ENCODE peak calls at places on chromosomes 4 and X, in ten cellular contexts. X is HFF-Myc, Y is Peyer's patch, L is heart left ventricle, W is prostate gland, E is HFFc6, N is RWPE1, P is cardiac muscle cell, M is progenitor cell of endocrine pancreas, F is lung. C is an unnamed sample.

GRCh38 chrX:17553451-17553850 is 178.5 kb downstream of the NHS start:
- DNase-seq in X (no peak), Y (no peak), M (no peak), E (peak; percentile 64), W (peak; percentile 13), N (peak; percentile 51), F (no peak), P (peak; percentile 62), L (no peak), C (no peak)

GRCh38 chr4:108399610-108400265 is 220.6 kb upstream of the RPL34 start:
- DNase-seq in M (no peak), N (no peak), F (no peak), Y (no peak), E (no peak), X (no peak), P (no peak), L (no peak), W (no peak), C (no peak)

GRCh38 chrX:119015407-119016242 is 41.2 kb downstream of the LONRF3 start:
- DNase-seq in X (peak; percentile 81), F (peak; percentile 41), M (no peak), P (peak; percentile 81), E (peak; percentile 94), L (peak; percentile 47), N (peak; percentile 66), Y (no peak), W (peak; percentile 21), C (peak; percentile 94)

GRCh38 chrX:136667446-136668168 is 19.6 kb downstream of the CD40LG start:
- DNase-seq in E (no peak), W (no peak), Y (no peak), N (no peak), P (no peak), M (no peak), F (no peak), X (no peak), L (no peak), C (no peak)

GRCh38 chrX:2500681-2501151 is at the start of the genes DHRSX and ZBED1:
- DNase-seq in X (no peak), E (no peak), W (no peak), P (peak; percentile 47), F (no peak), N (peak; percentile 27), Y (peak; percentile 71), L (peak; percentile 51), M (peak; percentile 70), C (no peak)

GRCh38 chr4:90546114-90546513 is 418.9 kb downstream of the CCSER1 start:
- DNase-seq in W (no peak), M (no peak), Y (no peak), F (no peak), N (peak; percentile 15), L (no peak), X (no peak), E (no peak), P (no peak), C (no peak)

GRCh38 chrX:129522184-129523059 is 868 bp downstream of the SMARCA1 start:
- DNase-seq in Y (peak; percentile 41), L (peak; percentile 56), M (peak; percentile 67), E (peak; percentile 55), F (peak; percentile 46), N (peak; percentile 62), W (peak; percentile 37), X (no peak), P (peak; percentile 67), C (no peak)

GRCh38 chrX:39688576-39689373 is 409.0 kb downstream of the BCOR start:
- DNase-seq in X (no peak), L (peak; percentile 80), F (peak; percentile 34), E (no peak), W (peak; percentile 22), M (peak; percentile 59), N (peak; percentile 35), Y (peak; percentile 77), P (peak; percentile 75), C (no peak)

GRCh38 chr4:124722069-124722468 is 9.5 kb upstream of the ANKRD50 start:
- DNase-seq in W (no peak), Y (no peak), M (no peak), E (no peak), L (no peak), P (no peak), N (no peak), F (no peak), X (no peak), C (no peak)

GRCh38 chrX:112931900-112932299 is 91.3 kb upstream of the AMOT start:
- DNase-seq in L (no peak), P (no peak), X (no peak), N (no peak), Y (no peak), W (no peak), M (no peak), F (no peak), E (no peak), C (no peak)

GRCh38 chrX:112931478-112931877 is 90.8 kb upstream of the AMOT start:
- DNase-seq in M (no peak), E (no peak), P (no peak), F (no peak), Y (no peak), W (no peak), L (no peak), X (no peak), N (no peak), C (no peak)

GRCh38 chrX:112935029-112935428 is 94.4 kb upstream of the AMOT start:
- DNase-seq in L (no peak), E (no peak), F (no peak), Y (no peak), N (no peak), X (no peak), W (no peak), P (no peak), M (no peak), C (no peak)
- TF ChIP-seq CTCF in L (no peak), E (no peak), F (no peak), Y (no peak), N (no peak), X (no peak), W (no peak), P (no peak), M (no peak), C (no peak)

GRCh38 chr4:931194-931959 is 739 bp downstream of the GAK start:
- DNase-seq in X (no peak), P (peak; percentile 20), E (peak; percentile 82), M (no peak), Y (no peak), N (peak; percentile 30), F (no peak), W (no peak), L (no peak), C (no peak)

GRCh38 chr4:931960-932712 is at the start of the genes GAK and TMEM175:
- DNase-seq in M (peak; percentile 95), W (peak; percentile 93), E (peak; percentile 91), P (peak; percentile 97), X (peak; percentile 72), N (peak; percentile 97), F (peak; percentile 95), L (peak; percentile 98), Y (peak; percentile 99), C (peak; percentile 95)

GRCh38 chr4:929970-930625 is 2.0 kb downstream of the GAK start:
- DNase-seq in X (no peak), N (no peak), W (no peak), L (no peak), P (no peak), F (no peak), E (no peak), Y (peak; percentile 40), M (no peak), C (no peak)

GRCh38 chr4:930827-931193 is 1.3 kb downstream of the GAK start:
- DNase-seq in P (no peak), X (no peak), Y (peak; percentile 48), M (no peak), F (no peak), N (no peak), E (no peak), W (no peak), L (no peak), C (no peak)

GRCh38 chr4:932713-933070 is 432 bp downstream of the TMEM175 start:
- DNase-seq in X (no peak), P (no peak), E (no peak), W (no peak), Y (no peak), L (no peak), M (no peak), N (peak; percentile 23), F (no peak), C (no peak)
- TF ChIP-seq CTCF in X (no peak), P (peak; percentile 29), E (peak; percentile 23), W (no peak), Y (no peak), L (no peak), M (peak; percentile 24), N (no peak), F (no peak), C (no peak)

GRCh38 chr4:44580231-44580630 is 71.2 kb downstream of the YIPF7 start:
- DNase-seq in P (no peak), W (no peak), M (no peak), N (no peak), F (no peak), Y (no peak), X (no peak), L (no peak), E (no peak), C (no peak)

GRCh38 chr4:44578954-44579353 is 72.5 kb downstream of the YIPF7 start:
- DNase-seq in Y (no peak), X (no peak), W (no peak), P (no peak), L (no peak), E (no peak), N (no peak), M (no peak), F (no peak), C (no peak)

DNA sequence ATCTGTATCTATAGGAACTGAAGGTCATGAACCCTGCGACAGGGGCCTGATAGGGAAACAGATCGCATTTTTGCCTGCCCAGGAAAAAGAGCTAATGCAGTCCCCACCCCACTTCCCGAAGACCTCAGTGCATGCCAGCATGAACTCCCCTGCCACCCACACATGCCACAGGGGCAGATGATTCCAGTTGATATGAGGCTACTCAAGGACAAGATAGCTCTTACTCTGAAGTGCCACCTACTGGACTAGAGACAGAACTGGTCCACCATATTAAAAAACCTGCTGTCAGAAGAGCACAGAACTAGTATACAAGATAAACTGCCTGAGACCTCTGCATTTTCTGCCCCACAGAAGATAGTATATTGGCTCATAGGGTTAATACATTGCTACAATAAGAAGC is 68.0 kb downstream of the YIPF7 start:
- DNase-seq in P (no peak), W (no peak), X (no peak), M (no peak), E (no peak), N (no peak), L (no peak), Y (no peak), F (no peak), C (no peak)
- TF ChIP-seq CTCF in P (no peak), W (no peak), X (no peak), M (peak; percentile 15), E (no peak), N (no peak), L (no peak), Y (no peak), F (no peak), C (no peak)

DNA sequence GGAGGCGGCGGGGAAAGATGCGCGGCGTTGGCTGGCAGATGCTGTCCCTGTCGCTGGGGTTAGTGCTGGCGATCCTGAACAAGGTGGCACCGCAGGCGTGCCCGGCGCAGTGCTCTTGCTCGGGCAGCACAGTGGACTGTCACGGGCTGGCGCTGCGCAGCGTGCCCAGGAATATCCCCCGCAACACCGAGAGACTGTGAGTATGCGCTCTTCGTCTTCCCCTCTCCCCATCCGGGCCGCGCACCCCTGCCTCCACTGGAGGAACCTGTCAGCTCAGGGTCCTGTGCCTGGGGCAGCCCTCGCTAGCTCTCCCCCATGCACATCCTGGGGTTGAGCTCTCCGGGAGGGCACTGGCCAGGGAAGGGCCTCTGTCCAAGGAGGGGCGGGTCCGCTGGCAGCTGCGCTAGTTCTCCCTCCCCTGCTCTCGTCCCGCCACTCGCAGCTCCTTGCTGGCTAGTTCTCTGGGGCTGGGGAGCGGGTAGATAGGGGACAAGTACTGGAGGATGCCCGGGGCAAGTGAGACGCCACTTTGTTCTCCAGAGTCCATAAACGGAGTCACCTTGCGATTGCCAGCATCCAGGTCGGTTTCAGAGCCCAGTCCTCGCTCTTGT is 2.2 kb downstream of the SLIT2 start:
- DNase-seq in W (no peak), P (peak; percentile 60), M (no peak), X (no peak), Y (peak; percentile 48), F (no peak), N (no peak), E (no peak), L (peak; percentile 27), C (no peak)
- TF ChIP-seq CTCF in W (no peak), P (no peak), M (no peak), X (no peak), Y (no peak), F (no peak), N (no peak), E (no peak), L (no peak), C (no peak)

C was measured in CD14-positive monocyte.